ENCODE peak calls at places on chromosome 11, in five cellular contexts. E is GF-D8; V is amygdala; D is activated CD8-positive, alpha-beta T cell treated with anti-CD3 and anti-CD28 coated beads, Interleukin-2, amount 10 ng/mL, durations not matched to agents 7 days and 5 days; K is left cardiac atrium. T is an unnamed sample.

GRCh38 chr11:69539416-69540117 is 58.1 kb downstream of the LINC01488 start:
- DNase-seq in E (no peak), V (peak), D (no peak), K (peak), T (no peak)

GRCh38 chr11:118792642-118793124 is 1.7 kb upstream of the DDX6 start:
- DNase-seq in E (peak), V (peak), D (peak), K (peak), T (peak)

GRCh38 chr11:87260811-87261210 is 223.1 kb downstream of the TMEM135 start:
- DNase-seq in E (no peak), V (no peak), D (no peak), K (no peak), T (no peak)

GRCh38 chr11:32426819-32427615 is 8.3 kb downstream of the WT1 start:
- DNase-seq in E (no peak), V (no peak), D (no peak), K (peak), T (no peak)

GRCh38 chr11:126333142-126333541 is 22.3 kb upstream of the ST3GAL4 start:
- DNase-seq in E (no peak), V (no peak), D (no peak), K (no peak), T (peak)

GRCh38 chr11:62295504-62295903 is 3.4 kb downstream of the SCGB1D4 start:
- DNase-seq in E (no peak), V (no peak), D (peak), K (no peak), T (no peak)

GRCh38 chr11:67663515-67664212 is 10.8 kb downstream of the ALDH3B2 start:
- DNase-seq in E (no peak), V (no peak), D (no peak), K (no peak), T (no peak)

GRCh38 chr11:130865772-130866114 is 50.5 kb downstream of the SNX19 start:
- DNase-seq in E (no peak), V (no peak), D (no peak), K (no peak), T (no peak)

GRCh38 chr11:27701262-27702105 is 1.2 kb upstream of the BDNF start:
- DNase-seq in E (no peak), V (no peak), D (peak), K (peak), T (no peak)

GRCh38 chr11:45025716-45026492 is 75.2 kb upstream of the TP53I11 start:
- DNase-seq in E (no peak), V (peak), D (peak), K (peak), T (no peak)

GRCh38 chr11:79054636-79055035 is 386.2 kb downstream of the TENM4 start:
- DNase-seq in E (no peak), V (no peak), D (no peak), K (no peak), T (no peak)

GRCh38 chr11:10181811-10182210 is 112.2 kb downstream of the SBF2 start:
- DNase-seq in E (no peak), V (no peak), D (no peak), K (no peak), T (no peak)

GRCh38 chr11:109040303-109040702 is 375.4 kb downstream of the DDX10 start:
- DNase-seq in E (no peak), V (no peak), D (no peak), K (no peak), T (no peak)

GRCh38 chr11:5508605-5509004 is 1.2 kb downstream of the UBQLN3 start:
- DNase-seq in E (no peak), V (no peak), D (no peak), K (no peak), T (no peak)

GRCh38 chr11:72634472-72635095 is 39.6 kb downstream of the PDE2A start:
- DNase-seq in E (no peak), V (no peak), D (no peak), K (no peak), T (no peak)

GRCh38 chr11:78722786-78723185 is 148.1 kb upstream of the NARS2 start:
- DNase-seq in E (no peak), V (no peak), D (no peak), K (no peak), T (no peak)

GRCh38 chr11:61974766-61975631 is 7.6 kb upstream of the FTH1 start:
- DNase-seq in E (no peak), V (no peak), D (peak), K (no peak), T (no peak)

GRCh38 chr11:35688023-35688422 is 25.4 kb downstream of the TRIM44 start:
- DNase-seq in E (no peak), V (no peak), D (no peak), K (no peak), T (no peak)

GRCh38 chr11:9895016-9895415 is 231.1 kb downstream of the SWAP70 start:
- DNase-seq in E (no peak), V (no peak), D (no peak), K (no peak), T (no peak)

GRCh38 chr11:127470485-127470884 is 469.9 kb upstream of the KIRREL3 start:
- DNase-seq in E (no peak), V (no peak), D (no peak), K (no peak), T (no peak)

GRCh38 chr11:27022659-27023251 is 17.9 kb upstream of the BBOX1 start:
- DNase-seq in E (no peak), V (no peak), D (no peak), K (no peak), T (no peak)

GRCh38 chr11:105673089-105673488 is 63.2 kb downstream of the GRIA4 start:
- DNase-seq in E (no peak), V (no peak), D (peak), K (peak), T (no peak)

GRCh38 chr11:128477811-128478210 is 109.5 kb downstream of the ETS1 start:
- DNase-seq in E (no peak), V (no peak), D (no peak), K (no peak), T (no peak)

GRCh38 chr11:72962084-72962483 is 147.9 kb downstream of the ATG16L2 start:
- DNase-seq in E (peak), V (no peak), D (no peak), K (no peak), T (no peak)

GRCh38 chr11:70292166-70292565 is 21.7 kb downstream of the PPFIA1 start:
- DNase-seq in E (no peak), V (no peak), D (no peak), K (no peak), T (no peak)

GRCh38 chr11:47589504-47590025 is 3.1 kb downstream of the FAM180B start:
- DNase-seq in E (no peak), V (no peak), D (no peak), K (no peak), T (no peak)

GRCh38 chr11:46555269-46556054 is 38.4 kb downstream of the AMBRA1 start:
- DNase-seq in E (peak), V (no peak), D (peak), K (no peak), T (no peak)

GRCh38 chr11:131748146-131749050 is 378.0 kb downstream of the NTM start:
- DNase-seq in E (peak), V (peak), D (peak), K (peak), T (no peak)

GRCh38 chr11:122628691-122629555 is 26.6 kb upstream of the UBASH3B start:
- DNase-seq in E (peak), V (peak), D (peak), K (peak), T (peak)

GRCh38 chr11:122931510-122931909 is 49.0 kb downstream of the JHY start:
- DNase-seq in E (no peak), V (no peak), D (no peak), K (no peak), T (no peak)

GRCh38 chr11:34184505-34185015 is 79.1 kb downstream of the NAT10 start:
- DNase-seq in E (no peak), V (no peak), D (no peak), K (no peak), T (peak)

GRCh38 chr11:71505001-71505400 is 22.1 kb upstream of the KRTAP5-7 start:
- DNase-seq in E (no peak), V (no peak), D (no peak), K (no peak), T (no peak)

GRCh38 chr11:77101043-77101537 is 1.6 kb upstream of the OMP start:
- DNase-seq in E (no peak), V (no peak), D (peak), K (no peak), T (peak)

GRCh38 chr11:67060111-67060522 is 3.5 kb downstream of the RHOD start:
- DNase-seq in E (no peak), V (no peak), D (no peak), K (no peak), T (no peak)

GRCh38 chr11:100849009-100849913 is 162.2 kb downstream of the ARHGAP42 start:
- DNase-seq in E (no peak), V (no peak), D (no peak), K (no peak), T (peak)

GRCh38 chr11:99432677-99433076 is 411.9 kb downstream of the CNTN5 start:
- DNase-seq in E (no peak), V (no peak), D (no peak), K (no peak), T (no peak)

GRCh38 chr11:3994030-3994640 is 100.5 kb upstream of the RRM1 start:
- DNase-seq in E (no peak), V (no peak), D (no peak), K (no peak), T (no peak)

GRCh38 chr11:15006139-15006759 is 34.1 kb upstream of the CALCA start:
- DNase-seq in E (peak), V (no peak), D (no peak), K (no peak), T (no peak)

GRCh38 chr11:123702137-123702536 is 39.3 kb downstream of the ZNF202 start:
- DNase-seq in E (peak), V (no peak), D (no peak), K (peak), T (no peak)

T was measured in NCI-H446.